ENCODE peak calls at places on chromosomes 16 and 17, in ten cellular contexts. U is GM12864; C is naive thymus-derived CD8-positive, alpha-beta T cell; W is OCI-LY7; I is HTR-8/SVneo; N is iPS DF 19.7; S is psoas muscle; D is AG10803; L is DND-41; V is astrocyte of the cerebellum. E is an unnamed sample.

GRCh38 chr17:45155483-45155882 is 6.2 kb upstream of the HEXIM2 start:
- DNase-seq in U (no peak), C (no peak), W (no peak), I (no peak), N (no peak), S (no peak), D (no peak), L (no peak), V (no peak), E (no peak)

GRCh38 chr17:72397687-72398086 is 276.9 kb downstream of the SOX9 start:
- DNase-seq in U (no peak), C (no peak), W (no peak), I (no peak), N (no peak), S (no peak), D (no peak), L (no peak), V (no peak), E (no peak)

GRCh38 chr17:3916013-3916696 is at the start of gene P2RX1:
- DNase-seq in U (no peak), C (peak), W (peak), I (no peak), N (no peak), S (no peak), D (no peak), L (peak), V (no peak), E (no peak)

GRCh38 chr17:55334285-55334684 is 69.5 kb downstream of the HLF start:
- DNase-seq in U (no peak), C (no peak), W (no peak), I (no peak), N (no peak), S (no peak), D (peak), L (no peak), V (no peak), E (no peak)

GRCh38 chr16:7304257-7304656 is 28.4 kb upstream of the RBFOX1 start:
- DNase-seq in U (no peak), C (no peak), W (no peak), I (no peak), N (no peak), S (no peak), D (no peak), L (no peak), V (no peak), E (no peak)

GRCh38 chr17:72788950-72789585 is 303.4 kb downstream of the SLC39A11 start:
- DNase-seq in U (no peak), C (no peak), W (no peak), I (peak), N (no peak), S (no peak), D (peak), L (no peak), V (no peak), E (no peak)

GRCh38 chr16:84996365-84996764 is 15.0 kb downstream of the ZDHHC7 start:
- DNase-seq in U (no peak), C (no peak), W (no peak), I (no peak), N (no peak), S (peak), D (no peak), L (no peak), V (no peak), E (no peak)

GRCh38 chr17:13510062-13510461 is 91.7 kb downstream of the HS3ST3A1 start:
- DNase-seq in U (no peak), C (no peak), W (no peak), I (no peak), N (no peak), S (no peak), D (no peak), L (no peak), V (no peak), E (no peak)

GRCh38 chr17:80991645-80992076 is at the start of gene CHMP6:
- DNase-seq in U (no peak), C (peak), W (peak), I (peak), N (peak), S (peak), D (peak), L (peak), V (no peak), E (no peak)

GRCh38 chr16:31052131-31052530 is 18.8 kb downstream of the STX4 start:
- DNase-seq in U (no peak), C (no peak), W (no peak), I (peak), N (no peak), S (no peak), D (peak), L (no peak), V (peak), E (peak)

GRCh38 chr16:68492501-68493411 is 44.4 kb upstream of the SMPD3 start:
- DNase-seq in U (no peak), C (no peak), W (peak), I (no peak), N (no peak), S (no peak), D (no peak), L (peak), V (no peak), E (no peak)

GRCh38 chr16:69837380-69837779 is 75.2 kb downstream of the WWP2 start:
- DNase-seq in U (no peak), C (no peak), W (no peak), I (no peak), N (no peak), S (no peak), D (no peak), L (no peak), V (no peak), E (no peak)

GRCh38 chr17:73646409-73647305 is 2.4 kb upstream of the SDK2 start:
- DNase-seq in U (no peak), C (no peak), W (peak), I (no peak), N (no peak), S (no peak), D (no peak), L (no peak), V (no peak), E (no peak)

GRCh38 chr17:39709319-39709997 is 9.6 kb downstream of the ERBB2 start:
- DNase-seq in U (no peak), C (no peak), W (no peak), I (no peak), N (no peak), S (peak), D (no peak), L (no peak), V (no peak), E (no peak)

GRCh38 chr16:23917621-23918020 is 81.8 kb downstream of the PRKCB start:
- DNase-seq in U (peak), C (no peak), W (no peak), I (no peak), N (no peak), S (no peak), D (no peak), L (no peak), V (no peak), E (no peak)

GRCh38 chr17:42985225-42985624 is 4.9 kb downstream of the RUNDC1 start:
- DNase-seq in U (peak), C (no peak), W (peak), I (no peak), N (no peak), S (no peak), D (no peak), L (no peak), V (no peak), E (no peak)

GRCh38 chr16:88914750-88915368 is 48.4 kb upstream of the PABPN1L start:
- DNase-seq in U (no peak), C (no peak), W (no peak), I (no peak), N (no peak), S (peak), D (peak), L (no peak), V (no peak), E (no peak)

GRCh38 chr17:33580215-33580614 is 287.1 kb upstream of the ASIC2 start:
- DNase-seq in U (peak), C (no peak), W (peak), I (no peak), N (no peak), S (no peak), D (no peak), L (no peak), V (no peak), E (no peak)

E was measured in keratinocyte.